ENCODE peak calls at places on chromosome 3, in four cellular contexts. One of them, this sample, is unnamed.
A peak's percentile ranks its signal among the peaks of the same experiment; 100 is the strongest.

GRCh38 chr3:72754582-72754981 is 93.7 kb downstream of the SHQ1 start:
- DNase-seq in GM12878: no peak
- DNase-seq in HepG2: no peak
- DNase-seq in K562: no peak
- DNase-seq in this sample: no peak

GRCh38 chr3:23712656-23713559 is 92.8 kb upstream of the UBE2E1 start:
- DNase-seq in HepG2: no peak
- DNase-seq in K562: no peak
- DNase-seq in GM12878: no peak
- DNase-seq in this sample: no peak

GRCh38 chr3:184234224-184234623 is 4.8 kb downstream of the VWA5B2 start:
- DNase-seq in HepG2: peak; percentile 25
- DNase-seq in K562: peak; percentile 62
- DNase-seq in GM12878: no peak
- DNase-seq in this sample: no peak

GRCh38 chr3:10554236-10554611 is 48.8 kb upstream of the ATP2B2 start:
- DNase-seq in HepG2: no peak
- DNase-seq in GM12878: no peak
- DNase-seq in K562: no peak
- DNase-seq in this sample: no peak

GRCh38 chr3:56336023-56336422 is 132.2 kb downstream of the ERC2 start:
- DNase-seq in HepG2: no peak
- DNase-seq in K562: no peak
- DNase-seq in GM12878: no peak
- DNase-seq in this sample: no peak

GRCh38 chr3:157394361-157394760 is 42.3 kb upstream of the PTX3 start:
- DNase-seq in HepG2: no peak
- DNase-seq in GM12878: no peak
- DNase-seq in K562: no peak
- DNase-seq in this sample: no peak

GRCh38 chr3:172125963-172126403 is 86.6 kb downstream of the FNDC3B start:
- DNase-seq in K562: no peak
- DNase-seq in HepG2: no peak
- DNase-seq in GM12878: no peak
- DNase-seq in this sample: peak; percentile 54

GRCh38 chr3:3998140-3998977 is 199.1 kb downstream of the LRRN1 start:
- DNase-seq in K562: peak; percentile 16
- DNase-seq in GM12878: peak; percentile 11
- DNase-seq in HepG2: peak; percentile 52
- DNase-seq in this sample: peak; percentile 25

GRCh38 chr3:39267631-39268553 is 11.9 kb downstream of the CX3CR1 start:
- DNase-seq in GM12878: no peak
- DNase-seq in K562: no peak
- DNase-seq in HepG2: no peak
- DNase-seq in this sample: no peak

GRCh38 chr3:17974206-17974841 is 231.9 kb upstream of the TBC1D5 start:
- DNase-seq in GM12878: no peak
- DNase-seq in K562: no peak
- DNase-seq in HepG2: no peak
- DNase-seq in this sample: no peak

GRCh38 chr3:26245236-26245635 is 377.3 kb upstream of the LRRC3B start:
- DNase-seq in K562: no peak
- DNase-seq in HepG2: no peak
- DNase-seq in GM12878: no peak
- DNase-seq in this sample: no peak

GRCh38 chr3:128210711-128211110 is 57.4 kb downstream of the EEFSEC start:
- DNase-seq in GM12878: no peak
- DNase-seq in HepG2: no peak
- DNase-seq in K562: no peak
- DNase-seq in this sample: no peak

GRCh38 chr3:100184960-100185566 is 70.8 kb upstream of the FILIP1L start:
- DNase-seq in K562: no peak
- DNase-seq in HepG2: no peak
- DNase-seq in GM12878: no peak
- DNase-seq in this sample: no peak

GRCh38 chr3:196513697-196514349 is 1.3 kb downstream of the SMCO1 start:
- DNase-seq in K562: no peak
- DNase-seq in GM12878: no peak
- DNase-seq in HepG2: no peak
- DNase-seq in this sample: no peak

GRCh38 chr3:145145461-145145860 is 1015.5 kb downstream of the PLOD2 start:
- DNase-seq in GM12878: no peak
- DNase-seq in HepG2: no peak
- DNase-seq in K562: no peak
- DNase-seq in this sample: no peak

GRCh38 chr3:99248913-99249312 is 347.4 kb upstream of the DCBLD2 start:
- DNase-seq in K562: no peak
- DNase-seq in GM12878: no peak
- DNase-seq in HepG2: no peak
- DNase-seq in this sample: no peak

GRCh38 chr3:9233101-9233500 is 16.3 kb downstream of the SRGAP3 start:
- DNase-seq in GM12878: no peak
- DNase-seq in HepG2: no peak
- DNase-seq in K562: no peak
- DNase-seq in this sample: no peak

GRCh38 chr3:72665701-72666443 is 182.4 kb downstream of the SHQ1 start:
- DNase-seq in K562: peak; percentile 45
- DNase-seq in GM12878: no peak
- DNase-seq in HepG2: no peak
- DNase-seq in this sample: peak; percentile 52

GRCh38 chr3:51929420-51930003 is 12.2 kb downstream of the RRP9 start:
- DNase-seq in K562: peak; percentile 37
- DNase-seq in HepG2: no peak
- DNase-seq in GM12878: no peak
- DNase-seq in this sample: no peak

GRCh38 chr3:95399580-95399979 is 1336.7 kb downstream of the NSUN3 start:
- DNase-seq in GM12878: no peak
- DNase-seq in K562: no peak
- DNase-seq in HepG2: no peak
- DNase-seq in this sample: no peak

GRCh38 chr3:195511136-195511535 is 32.0 kb downstream of the PPP1R2 start:
- DNase-seq in HepG2: no peak
- DNase-seq in GM12878: no peak
- DNase-seq in K562: no peak
- DNase-seq in this sample: no peak

GRCh38 chr3:141454906-141455602 is 31.8 kb upstream of the RASA2 start:
- DNase-seq in HepG2: peak; percentile 77
- DNase-seq in GM12878: peak; percentile 53
- DNase-seq in K562: peak; percentile 82
- DNase-seq in this sample: peak; percentile 77

GRCh38 chr3:37920156-37920686 is 58.5 kb downstream of the CTDSPL start:
- DNase-seq in GM12878: no peak
- DNase-seq in K562: no peak
- DNase-seq in HepG2: no peak
- DNase-seq in this sample: no peak

GRCh38 chr3:160379628-160380214 is 19.3 kb downstream of the IFT80 start:
- DNase-seq in HepG2: no peak
- DNase-seq in GM12878: no peak
- DNase-seq in K562: no peak
- DNase-seq in this sample: no peak

GRCh38 chr3:171892457-171892856 is 49.3 kb downstream of the TMEM212 start:
- DNase-seq in K562: no peak
- DNase-seq in GM12878: no peak
- DNase-seq in HepG2: no peak
- DNase-seq in this sample: no peak

GRCh38 chr3:157160652-157161480 is 919 bp upstream of the CCNL1 start:
- DNase-seq in K562: peak; percentile 52
- DNase-seq in HepG2: peak; percentile 80
- DNase-seq in GM12878: no peak
- DNase-seq in this sample: peak; percentile 32

GRCh38 chr3:149374391-149374790 is 3.1 kb downstream of the TM4SF1 start:
- DNase-seq in GM12878: no peak
- DNase-seq in HepG2: no peak
- DNase-seq in K562: no peak
- DNase-seq in this sample: no peak

GRCh38 chr3:100941046-100941445 is 52.2 kb downstream of the ABI3BP start:
- DNase-seq in GM12878: no peak
- DNase-seq in K562: no peak
- DNase-seq in HepG2: no peak
- DNase-seq in this sample: no peak

GRCh38 chr3:58074997-58075396 is 66.8 kb downstream of the FLNB start:
- DNase-seq in HepG2: no peak
- DNase-seq in GM12878: no peak
- DNase-seq in K562: no peak
- DNase-seq in this sample: no peak

GRCh38 chr3:14440531-14441239 is 38.3 kb downstream of the SLC6A6 start:
- DNase-seq in HepG2: no peak
- DNase-seq in K562: no peak
- DNase-seq in GM12878: no peak
- DNase-seq in this sample: no peak

GRCh38 chr3:167742338-167742737 is 6.8 kb downstream of the SERPINI1 start:
- DNase-seq in K562: no peak
- DNase-seq in GM12878: no peak
- DNase-seq in HepG2: no peak
- DNase-seq in this sample: no peak

GRCh38 chr3:167738037-167738436 is 2.5 kb downstream of the SERPINI1 start:
- DNase-seq in HepG2: no peak
- DNase-seq in GM12878: no peak
- DNase-seq in K562: no peak
- DNase-seq in this sample: no peak

GRCh38 chr3:167743799-167744198 is 8.3 kb downstream of the SERPINI1 start:
- DNase-seq in GM12878: no peak
- DNase-seq in HepG2: no peak
- DNase-seq in K562: no peak
- DNase-seq in this sample: no peak

GRCh38 chr3:167739190-167739589 is 3.7 kb downstream of the SERPINI1 start:
- DNase-seq in HepG2: peak; percentile 83
- DNase-seq in K562: no peak
- DNase-seq in GM12878: no peak
- DNase-seq in this sample: no peak

GRCh38 chr3:167740961-167741587 is 5.6 kb downstream of the SERPINI1 start:
- DNase-seq in HepG2: peak; percentile 43
- DNase-seq in K562: peak; percentile 53
- DNase-seq in GM12878: no peak
- DNase-seq in this sample: peak; percentile 34
- TF ChIP-seq BHLHE40 in HepG2: no peak
- TF ChIP-seq BHLHE40 in K562: no peak
- TF ChIP-seq BHLHE40 in GM12878: no peak
- TF ChIP-seq BHLHE40 in this sample: no peak

GRCh38 chr3:135491478-135491877 is 474.1 kb upstream of the PPP2R3A start:
- DNase-seq in HepG2: no peak
- DNase-seq in K562: no peak
- DNase-seq in GM12878: no peak
- DNase-seq in this sample: no peak
- TF ChIP-seq FOXK2 in HepG2: no peak
- TF ChIP-seq FOXK2 in K562: no peak
- TF ChIP-seq FOXK2 in GM12878: no peak
- TF ChIP-seq FOXK2 in this sample: no peak

DNA sequence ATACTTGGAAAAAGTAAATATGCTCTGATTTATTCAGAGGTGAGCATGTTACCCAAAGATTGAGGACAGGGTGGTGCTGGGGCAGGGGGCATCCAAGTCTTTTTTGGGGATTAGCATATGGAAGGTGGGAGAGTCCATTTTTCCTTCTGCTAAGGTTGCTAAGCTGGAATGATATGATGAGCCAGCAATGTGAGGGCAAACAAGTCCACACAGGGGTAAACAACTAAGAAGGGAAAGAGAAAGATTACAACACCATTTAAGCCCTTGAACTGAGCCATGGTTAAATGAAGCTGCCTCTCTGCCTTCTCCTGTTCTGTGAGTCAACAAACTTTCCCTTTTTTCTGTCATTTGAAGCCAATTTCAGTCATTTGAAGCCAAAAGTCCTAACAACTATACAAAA is 89.0 kb downstream of the RPL22L1 start:
- DNase-seq in K562: no peak
- DNase-seq in GM12878: no peak
- DNase-seq in HepG2: no peak
- DNase-seq in this sample: no peak
- TF ChIP-seq BHLHE40 in K562: no peak
- TF ChIP-seq BHLHE40 in GM12878: no peak
- TF ChIP-seq BHLHE40 in HepG2: no peak
- TF ChIP-seq BHLHE40 in this sample: no peak

GRCh38 chr3:158802399-158803023 is 657 bp downstream of the MFSD1 start:
- DNase-seq in HepG2: no peak
- DNase-seq in GM12878: no peak
- DNase-seq in K562: no peak
- DNase-seq in this sample: peak; percentile 28

GRCh38 chr3:158804441-158804840 is 2.6 kb downstream of the MFSD1 start:
- DNase-seq in K562: no peak
- DNase-seq in GM12878: no peak
- DNase-seq in HepG2: no peak
- DNase-seq in this sample: no peak

GRCh38 chr3:158801696-158802398 is at the start of gene MFSD1:
- DNase-seq in K562: peak; percentile 92
- DNase-seq in GM12878: peak; percentile 43
- DNase-seq in HepG2: peak; percentile 80
- DNase-seq in this sample: peak; percentile 91

GRCh38 chr3:158801200-158801599 is 654 bp upstream of the MFSD1 start:
- DNase-seq in HepG2: no peak
- DNase-seq in K562: peak; percentile 28
- DNase-seq in GM12878: no peak
- DNase-seq in this sample: no peak
- TF ChIP-seq FOXK2 in HepG2: no peak
- TF ChIP-seq FOXK2 in K562: no peak
- TF ChIP-seq FOXK2 in GM12878: no peak
- TF ChIP-seq FOXK2 in this sample: no peak

DNA sequence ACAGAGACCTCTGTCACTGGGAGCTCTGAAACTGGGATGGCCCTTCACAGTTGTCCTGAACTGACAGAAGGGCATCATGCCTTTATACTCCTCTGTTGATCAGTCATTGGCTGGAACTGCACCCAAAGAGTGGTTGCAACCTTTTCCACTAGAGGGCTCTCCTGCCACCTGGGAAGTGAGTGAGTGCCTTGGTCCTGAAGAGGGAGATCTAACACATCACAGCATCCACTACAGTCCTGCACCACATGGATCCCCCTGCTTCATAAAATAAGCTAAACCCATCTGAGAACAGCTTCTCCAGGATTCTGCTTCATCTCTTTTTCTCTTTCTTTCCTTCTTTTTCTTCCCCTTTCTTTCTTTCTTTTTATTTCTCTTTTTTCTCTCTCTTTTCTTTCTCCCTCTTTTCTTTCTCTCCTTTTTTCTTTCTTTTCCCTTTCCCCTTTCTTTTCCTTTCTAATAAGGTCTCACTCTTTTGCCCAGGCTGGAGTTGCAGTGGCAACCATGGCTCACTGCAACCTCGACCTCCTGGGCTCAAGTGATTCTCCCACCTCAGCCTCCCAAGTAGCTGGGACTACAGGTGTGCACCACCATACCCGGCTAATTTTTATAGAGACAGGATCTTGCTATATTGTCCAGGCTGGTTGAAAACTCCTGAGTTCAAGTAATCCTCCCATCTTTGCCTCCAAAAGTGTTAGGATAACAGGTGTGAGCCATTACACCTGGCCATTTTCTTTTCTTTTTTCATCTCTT is 42.8 kb upstream of the RAF1 start:
- DNase-seq in K562: peak; percentile 81
- DNase-seq in GM12878: peak; percentile 45
- DNase-seq in HepG2: peak; percentile 79
- DNase-seq in this sample: peak; percentile 83
- TF ChIP-seq BHLHE40 in K562: no peak
- TF ChIP-seq BHLHE40 in GM12878: no peak
- TF ChIP-seq BHLHE40 in HepG2: no peak
- TF ChIP-seq BHLHE40 in this sample: no peak

GRCh38 chr3:46987485-46988401 is 8.3 kb downstream of the NBEAL2 start:
- DNase-seq in K562: peak; percentile 99
- DNase-seq in GM12878: peak; percentile 63
- DNase-seq in HepG2: no peak
- DNase-seq in this sample: no peak
- TF ChIP-seq FOXK2 in K562: peak; percentile 69
- TF ChIP-seq FOXK2 in GM12878: no peak
- TF ChIP-seq FOXK2 in HepG2: no peak
- TF ChIP-seq FOXK2 in this sample: no peak